ENCODE peak calls at places on chromosome 1, in ten cellular contexts. One of them, this sample, is unnamed.

GRCh38 chr1:34709547-34709946 is 45.3 kb upstream of the GJB5 start:
- DNase-seq in mucosa of descending colon: no peak
- DNase-seq in activated CD8-positive, alpha-beta memory T cell treated with anti-CD3 and anti-CD28 coated beads, Interleukin-2, amount 50 U/mL, for 4 hours: no peak
- DNase-seq in NCI-H1092 treated with DMSO at 0.1 percent for 48 hours: no peak
- DNase-seq in HTR-8/SVneo: peak
- DNase-seq in NCI-H2081: no peak
- DNase-seq in choroid plexus epithelial cell: peak
- DNase-seq in lower lobe of right lung: no peak
- DNase-seq in amniotic stem cell: no peak
- DNase-seq in brain microvascular endothelial cell: peak
- DNase-seq in this sample: no peak

GRCh38 chr1:94672934-94673333 is 131.4 kb upstream of the F3 start:
- DNase-seq in brain microvascular endothelial cell: peak
- DNase-seq in NCI-H1092 treated with DMSO at 0.1 percent for 48 hours: no peak
- DNase-seq in NCI-H2081: no peak
- DNase-seq in amniotic stem cell: peak
- DNase-seq in HTR-8/SVneo: no peak
- DNase-seq in choroid plexus epithelial cell: peak
- DNase-seq in lower lobe of right lung: no peak
- DNase-seq in mucosa of descending colon: no peak
- DNase-seq in activated CD8-positive, alpha-beta memory T cell treated with anti-CD3 and anti-CD28 coated beads, Interleukin-2, amount 50 U/mL, for 4 hours: no peak
- DNase-seq in this sample: no peak

GRCh38 chr1:11730429-11730861 is 5.5 kb upstream of the AGTRAP start:
- DNase-seq in choroid plexus epithelial cell: peak
- DNase-seq in brain microvascular endothelial cell: no peak
- DNase-seq in NCI-H2081: no peak
- DNase-seq in lower lobe of right lung: no peak
- DNase-seq in HTR-8/SVneo: no peak
- DNase-seq in activated CD8-positive, alpha-beta memory T cell treated with anti-CD3 and anti-CD28 coated beads, Interleukin-2, amount 50 U/mL, for 4 hours: no peak
- DNase-seq in mucosa of descending colon: no peak
- DNase-seq in amniotic stem cell: no peak
- DNase-seq in NCI-H1092 treated with DMSO at 0.1 percent for 48 hours: no peak
- DNase-seq in this sample: no peak

GRCh38 chr1:9960705-9961562 is 17.7 kb downstream of the NMNAT1 start:
- DNase-seq in brain microvascular endothelial cell: no peak
- DNase-seq in NCI-H1092 treated with DMSO at 0.1 percent for 48 hours: peak
- DNase-seq in amniotic stem cell: no peak
- DNase-seq in HTR-8/SVneo: peak
- DNase-seq in mucosa of descending colon: no peak
- DNase-seq in choroid plexus epithelial cell: peak
- DNase-seq in activated CD8-positive, alpha-beta memory T cell treated with anti-CD3 and anti-CD28 coated beads, Interleukin-2, amount 50 U/mL, for 4 hours: no peak
- DNase-seq in NCI-H2081: no peak
- DNase-seq in lower lobe of right lung: no peak
- DNase-seq in this sample: no peak

GRCh38 chr1:218527737-218528136 is 182.6 kb downstream of the TGFB2 start:
- DNase-seq in choroid plexus epithelial cell: peak
- DNase-seq in NCI-H1092 treated with DMSO at 0.1 percent for 48 hours: no peak
- DNase-seq in amniotic stem cell: no peak
- DNase-seq in mucosa of descending colon: no peak
- DNase-seq in HTR-8/SVneo: no peak
- DNase-seq in lower lobe of right lung: no peak
- DNase-seq in brain microvascular endothelial cell: no peak
- DNase-seq in activated CD8-positive, alpha-beta memory T cell treated with anti-CD3 and anti-CD28 coated beads, Interleukin-2, amount 50 U/mL, for 4 hours: no peak
- DNase-seq in NCI-H2081: no peak
- DNase-seq in this sample: no peak

GRCh38 chr1:97893844-97894243 is 27.0 kb downstream of the DPYD start:
- DNase-seq in NCI-H1092 treated with DMSO at 0.1 percent for 48 hours: no peak
- DNase-seq in mucosa of descending colon: no peak
- DNase-seq in brain microvascular endothelial cell: no peak
- DNase-seq in HTR-8/SVneo: no peak
- DNase-seq in activated CD8-positive, alpha-beta memory T cell treated with anti-CD3 and anti-CD28 coated beads, Interleukin-2, amount 50 U/mL, for 4 hours: no peak
- DNase-seq in choroid plexus epithelial cell: no peak
- DNase-seq in amniotic stem cell: no peak
- DNase-seq in NCI-H2081: no peak
- DNase-seq in lower lobe of right lung: no peak
- DNase-seq in this sample: no peak

GRCh38 chr1:89542345-89542744 is 17.7 kb downstream of the LRRC8B start:
- DNase-seq in mucosa of descending colon: no peak
- DNase-seq in NCI-H1092 treated with DMSO at 0.1 percent for 48 hours: no peak
- DNase-seq in lower lobe of right lung: no peak
- DNase-seq in HTR-8/SVneo: no peak
- DNase-seq in choroid plexus epithelial cell: no peak
- DNase-seq in activated CD8-positive, alpha-beta memory T cell treated with anti-CD3 and anti-CD28 coated beads, Interleukin-2, amount 50 U/mL, for 4 hours: no peak
- DNase-seq in amniotic stem cell: no peak
- DNase-seq in NCI-H2081: no peak
- DNase-seq in brain microvascular endothelial cell: no peak
- DNase-seq in this sample: no peak

GRCh38 chr1:208431721-208432120 is 187.5 kb upstream of the PLXNA2 start:
- DNase-seq in HTR-8/SVneo: no peak
- DNase-seq in activated CD8-positive, alpha-beta memory T cell treated with anti-CD3 and anti-CD28 coated beads, Interleukin-2, amount 50 U/mL, for 4 hours: no peak
- DNase-seq in mucosa of descending colon: no peak
- DNase-seq in NCI-H1092 treated with DMSO at 0.1 percent for 48 hours: no peak
- DNase-seq in brain microvascular endothelial cell: no peak
- DNase-seq in lower lobe of right lung: no peak
- DNase-seq in amniotic stem cell: peak
- DNase-seq in choroid plexus epithelial cell: no peak
- DNase-seq in NCI-H2081: no peak
- DNase-seq in this sample: no peak

GRCh38 chr1:15953294-15953771 is 22.6 kb downstream of the ZBTB17 start:
- DNase-seq in brain microvascular endothelial cell: no peak
- DNase-seq in NCI-H1092 treated with DMSO at 0.1 percent for 48 hours: no peak
- DNase-seq in NCI-H2081: peak
- DNase-seq in activated CD8-positive, alpha-beta memory T cell treated with anti-CD3 and anti-CD28 coated beads, Interleukin-2, amount 50 U/mL, for 4 hours: no peak
- DNase-seq in mucosa of descending colon: no peak
- DNase-seq in choroid plexus epithelial cell: peak
- DNase-seq in lower lobe of right lung: no peak
- DNase-seq in amniotic stem cell: no peak
- DNase-seq in HTR-8/SVneo: no peak
- DNase-seq in this sample: no peak

This sample was measured in ureter.